ENCODE peak calls at places on chromosomes 13 and 19, in six cellular contexts. V is heart left ventricle, X is thoracic aorta, Z is psoas muscle, N is testis, C is K562. G is an unnamed sample.

GRCh38 chr19:4664642-4665041 is 5.5 kb downstream of the MYDGF start:
- DNase-seq in V (no peak), X (no peak), Z (no peak), N (no peak), C (no peak), G (no peak)

GRCh38 chr13:95233026-95233635 is 68.1 kb downstream of the ABCC4 start:
- DNase-seq in V (no peak), X (no peak), Z (no peak), N (no peak), C (no peak), G (no peak)

GRCh38 chr13:33761744-33762143 is 56.2 kb upstream of the RFC3 start:
- DNase-seq in V (no peak), X (no peak), Z (no peak), N (peak; percentile 33), C (peak; percentile 9), G (no peak)

GRCh38 chr19:19524053-19524452 is 4.7 kb upstream of the YJEFN3 start:
- DNase-seq in V (no peak), X (no peak), Z (no peak), N (no peak), C (no peak), G (no peak)

GRCh38 chr13:40233731-40234195 is 432.7 kb downstream of the FOXO1 start:
- DNase-seq in V (peak; percentile 44), X (no peak), Z (peak; percentile 58), N (peak; percentile 37), C (no peak), G (no peak)

GRCh38 chr13:109481046-109481445 is 305.3 kb downstream of the IRS2 start:
- DNase-seq in V (no peak), X (no peak), Z (no peak), N (no peak), C (no peak), G (no peak)

GRCh38 chr13:26679411-26679810 is 81.2 kb downstream of the GPR12 start:
- DNase-seq in V (no peak), X (no peak), Z (no peak), N (no peak), C (no peak), G (no peak)

GRCh38 chr19:5144545-5145179 is 175.7 kb downstream of the KDM4B start:
- DNase-seq in V (no peak), X (no peak), Z (no peak), N (no peak), C (no peak), G (peak; percentile 34)

GRCh38 chr19:18346091-18346490 is 5.7 kb downstream of the PGPEP1 start:
- DNase-seq in V (no peak), X (no peak), Z (no peak), N (no peak), C (no peak), G (no peak)

GRCh38 chr19:32824906-32825608 is 44.5 kb downstream of the SLC7A9 start:
- DNase-seq in V (no peak), X (no peak), Z (no peak), N (no peak), C (no peak), G (no peak)

GRCh38 chr13:30559274-30559673 is 58.4 kb upstream of the USPL1 start:
- DNase-seq in V (no peak), X (no peak), Z (no peak), N (no peak), C (no peak), G (no peak)

GRCh38 chr19:1236566-1236965 is 1.2 kb downstream of the CBARP start:
- DNase-seq in V (no peak), X (no peak), Z (no peak), N (no peak), C (no peak), G (no peak)

GRCh38 chr19:28961772-28962500 is 251.0 kb downstream of the UQCRFS1 start:
- DNase-seq in V (no peak), X (no peak), Z (no peak), N (no peak), C (no peak), G (no peak)

GRCh38 chr19:3725640-3726310 is 17.6 kb downstream of the TJP3 start:
- DNase-seq in V (no peak), X (no peak), Z (no peak), N (no peak), C (no peak), G (peak; percentile 68)

GRCh38 chr13:62512194-62513141 is 1096.8 kb upstream of the PCDH20 start:
- DNase-seq in V (no peak), X (no peak), Z (no peak), N (peak; percentile 61), C (peak; percentile 1), G (no peak)

GRCh38 chr19:56091751-56092546 is 29.1 kb downstream of the ZNF787 start:
- DNase-seq in V (no peak), X (no peak), Z (no peak), N (no peak), C (no peak), G (no peak)

GRCh38 chr13:34671136-34671535 is 270.9 kb upstream of the NBEA start:
- DNase-seq in V (peak; percentile 53), X (no peak), Z (peak; percentile 10), N (no peak), C (no peak), G (no peak)

GRCh38 chr13:110680852-110681251 is 25.1 kb downstream of the CARS2 start:
- DNase-seq in V (no peak), X (no peak), Z (no peak), N (no peak), C (peak; percentile 31), G (no peak)

GRCh38 chr19:47253467-47253881 is 2.9 kb upstream of the CCDC9 start:
- DNase-seq in V (no peak), X (no peak), Z (no peak), N (no peak), C (no peak), G (no peak)

GRCh38 chr13:113659337-113659736 is 1.3 kb upstream of the ATP4B start:
- DNase-seq in V (no peak), X (no peak), Z (no peak), N (no peak), C (no peak), G (no peak)

GRCh38 chr13:58630794-58631193 is 999.2 kb downstream of the PCDH17 start:
- DNase-seq in V (no peak), X (no peak), Z (no peak), N (no peak), C (no peak), G (no peak)

GRCh38 chr13:95432141-95432540 is 120.4 kb upstream of the CLDN10 start:
- DNase-seq in V (no peak), X (no peak), Z (no peak), N (no peak), C (no peak), G (no peak)

GRCh38 chr13:44679602-44680001 is 103.5 kb upstream of the TSC22D1 start:
- DNase-seq in V (no peak), X (no peak), Z (no peak), N (no peak), C (no peak), G (no peak)

GRCh38 chr19:8491574-8491973 is 10.9 kb downstream of the PRAM1 start:
- DNase-seq in V (no peak), X (no peak), Z (no peak), N (no peak), C (no peak), G (no peak)

GRCh38 chr13:23985846-23986245 is 88.5 kb upstream of the C1QTNF9B start:
- DNase-seq in V (no peak), X (no peak), Z (no peak), N (no peak), C (no peak), G (no peak)

GRCh38 chr13:29105779-29106178 is 285.6 kb downstream of the MTUS2 start:
- DNase-seq in V (no peak), X (no peak), Z (no peak), N (no peak), C (peak; percentile 32), G (no peak)

GRCh38 chr19:46614114-46614701 is 10.7 kb downstream of the PTGIR start:
- DNase-seq in V (peak; percentile 84), X (no peak), Z (peak; percentile 86), N (peak; percentile 91), C (peak; percentile 86), G (peak; percentile 86)

GRCh38 chr19:35805518-35806102 is 7.0 kb downstream of the PRODH2 start:
- DNase-seq in V (no peak), X (no peak), Z (no peak), N (no peak), C (no peak), G (no peak)

GRCh38 chr19:35801828-35802227 is 10.8 kb downstream of the PRODH2 start:
- DNase-seq in V (no peak), X (no peak), Z (no peak), N (no peak), C (no peak), G (no peak)

GRCh38 chr19:35811317-35812219 is 1.1 kb downstream of the PRODH2 start:
- DNase-seq in V (no peak), X (no peak), Z (no peak), N (no peak), C (no peak), G (no peak)

GRCh38 chr19:35807633-35808032 is 5.0 kb downstream of the PRODH2 start:
- DNase-seq in V (no peak), X (no peak), Z (no peak), N (no peak), C (no peak), G (no peak)

GRCh38 chr19:35806597-35806996 is 6.0 kb downstream of the PRODH2 start:
- DNase-seq in V (no peak), X (no peak), Z (no peak), N (no peak), C (no peak), G (no peak)
- H3K27me3 ChIP-seq in V (no peaks in the 10 kb centered on the region), X (no peaks in the 10 kb centered on the region), Z (peaks cover 16% of the 10 kb centered on the region), N (no peaks in the 10 kb centered on the region), C (no peaks in the 10 kb centered on the region), G (peaks cover 6% of the 10 kb centered on the region)

GRCh38 chr19:48573163-48573505 is 21.2 kb downstream of the SULT2B1 start:
- DNase-seq in V (peak; percentile 16), X (no peak), Z (no peak), N (no peak), C (no peak), G (no peak)
- H3K27ac ChIP-seq in V (peak overlapping the region; percentile 26), X (no peak overlapping the region), Z (no peak overlapping the region), N (no peak overlapping the region), C (no peak overlapping the region), G (peak overlapping the region; percentile 3)

GRCh38 chr19:39677931-39678889 is 22.5 kb downstream of the LGALS16 start:
- DNase-seq in V (no peak), X (no peak), Z (peak; percentile 42), N (no peak), C (no peak), G (peak; percentile 54)
- H3K27me3 ChIP-seq in V (no peaks in the 10 kb centered on the region), X (no peaks in the 10 kb centered on the region), Z (no peaks in the 10 kb centered on the region), N (no peaks in the 10 kb centered on the region), C (peaks cover 44% of the 10 kb centered on the region), G (no peaks in the 10 kb centered on the region)

GRCh38 chr19:33953592-33953991 is 156.9 kb downstream of the KCTD15 start:
- DNase-seq in V (no peak), X (no peak), Z (no peak), N (no peak), C (no peak), G (no peak)

GRCh38 chr19:33956941-33957340 is 160.3 kb downstream of the KCTD15 start:
- DNase-seq in V (no peak), X (no peak), Z (no peak), N (no peak), C (no peak), G (no peak)

GRCh38 chr19:33954686-33955085 is 158.0 kb downstream of the KCTD15 start:
- DNase-seq in V (no peak), X (no peak), Z (no peak), N (no peak), C (no peak), G (no peak)

GRCh38 chr19:33950141-33950805 is 153.6 kb downstream of the KCTD15 start:
- DNase-seq in V (no peak), X (no peak), Z (no peak), N (no peak), C (no peak), G (no peak)

GRCh38 chr19:33953023-33953422 is 156.4 kb downstream of the KCTD15 start:
- DNase-seq in V (no peak), X (no peak), Z (no peak), N (no peak), C (no peak), G (no peak)
- H3K27ac ChIP-seq in V (no peak overlapping the region), X (no peak overlapping the region), Z (no peak overlapping the region), N (no peak overlapping the region), C (no peak overlapping the region), G (no peak overlapping the region)